ENCODE peak calls at places on chromosomes 7 and 10, in seven cellular contexts. J, T, D, L, V, Y and C are unnamed samples.

GRCh38 chr7:99928994-99929729 is at the start of gene GJC3:
- DNase-seq in J (peak; percentile 63), T (peak; percentile 65), D (peak; percentile 73), L (peak; percentile 27), V (peak; percentile 52), Y (no peak), C (peak; percentile 82)

GRCh38 chr7:40541336-40541735 is 406.5 kb downstream of the SUGCT start:
- DNase-seq in J (no peak), T (peak; percentile 49), D (no peak), L (no peak), V (no peak), Y (no peak), C (no peak)

GRCh38 chr10:9081253-9081652 is 1026.8 kb downstream of the GATA3 start:
- DNase-seq in J (no peak), T (no peak), D (no peak), L (no peak), V (no peak), Y (no peak), C (no peak)

GRCh38 chr7:5270788-5271187 is 12.0 kb upstream of the SLC29A4 start:
- DNase-seq in J (no peak), T (no peak), D (no peak), L (no peak), V (no peak), Y (no peak), C (peak; percentile 1)

GRCh38 chr7:48253020-48253419 is 81.8 kb downstream of the ABCA13 start:
- DNase-seq in J (no peak), T (no peak), D (no peak), L (no peak), V (no peak), Y (no peak), C (no peak)

GRCh38 chr10:28818645-28819036 is 141.3 kb downstream of the BAMBI start:
- DNase-seq in J (no peak), T (no peak), D (no peak), L (no peak), V (no peak), Y (no peak), C (no peak)

GRCh38 chr10:3067859-3068179 is 471 bp downstream of the PFKP start:
- DNase-seq in J (no peak), T (no peak), D (no peak), L (no peak), V (no peak), Y (no peak), C (no peak)

GRCh38 chr10:3077506-3077905 is 10.2 kb downstream of the PFKP start:
- DNase-seq in J (no peak), T (no peak), D (no peak), L (no peak), V (no peak), Y (no peak), C (no peak)

GRCh38 chr7:33821970-33822369 is 83.4 kb upstream of the BMPER start:
- DNase-seq in J (no peak), T (peak; percentile 44), D (no peak), L (no peak), V (no peak), Y (no peak), C (no peak)

GRCh38 chr10:48551796-48552591 is 52.9 kb downstream of the ARHGAP22 start:
- DNase-seq in J (no peak), T (peak; percentile 61), D (peak; percentile 43), L (peak; percentile 42), V (no peak), Y (peak; percentile 18), C (peak; percentile 37)

GRCh38 chr10:68156373-68157185 is 47.3 kb downstream of the MYPN start:
- DNase-seq in J (no peak), T (peak; percentile 87), D (peak; percentile 62), L (peak; percentile 78), V (peak; percentile 48), Y (no peak), C (peak; percentile 35)

GRCh38 chr7:44305564-44306507 is 19.6 kb downstream of the CAMK2B start:
- DNase-seq in J (no peak), T (no peak), D (no peak), L (peak; percentile 9), V (no peak), Y (no peak), C (peak; percentile 34)